ENCODE peak calls at places on chromosomes 5 and 9, in four cellular contexts. Z is endodermal cell, O is upper lobe of left lung, S is MCF 10A. H is an unnamed sample.

GRCh38 chr9:33263131-33263935 is 1.2 kb downstream of the BAG1 start:
- DNase-seq in S (peak), Z (peak), O (no peak), H (no peak)

GRCh38 chr5:148394587-148395019 is 10.8 kb downstream of the FBXO38 start:
- DNase-seq in O (no peak), S (no peak), Z (no peak), H (no peak)

GRCh38 chr5:177462021-177462670 is 11.3 kb downstream of the DBN1 start:
- DNase-seq in O (peak), S (no peak), Z (no peak), H (no peak)

GRCh38 chr5:40834391-40834848 is 602 bp downstream of the RPL37 start:
- DNase-seq in Z (no peak), O (peak), S (no peak), H (no peak)

GRCh38 chr5:67974054-67974453 is 241.5 kb upstream of the PIK3R1 start:
- DNase-seq in O (no peak), Z (no peak), S (no peak), H (no peak)

GRCh38 chr5:77423022-77423750 is 68.9 kb downstream of the WDR41 start:
- DNase-seq in O (no peak), S (no peak), Z (no peak), H (no peak)

GRCh38 chr9:86183225-86183808 is 76.1 kb downstream of the C9orf153 start:
- DNase-seq in O (no peak), Z (no peak), S (no peak), H (no peak)

GRCh38 chr5:35138232-35138631 is 90.5 kb upstream of the AGXT2 start:
- DNase-seq in Z (no peak), S (no peak), O (no peak), H (no peak)

GRCh38 chr9:132333556-132333955 is 21.2 kb downstream of the SETX start:
- DNase-seq in Z (no peak), O (no peak), S (no peak), H (no peak)

GRCh38 chr5:50547303-50547702 is 106.2 kb upstream of the EMB start:
- DNase-seq in Z (no peak), S (no peak), O (no peak), H (no peak)

GRCh38 chr9:106432631-106433030 is 430.3 kb upstream of the ZNF462 start:
- DNase-seq in S (peak), Z (no peak), O (no peak), H (no peak)
- TF ChIP-seq CTCF in S (no peak), Z (no peak), O (no peak), H (no peak)

GRCh38 chr5:125424851-125425250 is 678.4 kb upstream of the ZNF608 start:
- DNase-seq in O (no peak), Z (no peak), S (no peak), H (no peak)
- TF ChIP-seq CTCF in O (no peak), Z (no peak), S (no peak), H (no peak)

DNA sequence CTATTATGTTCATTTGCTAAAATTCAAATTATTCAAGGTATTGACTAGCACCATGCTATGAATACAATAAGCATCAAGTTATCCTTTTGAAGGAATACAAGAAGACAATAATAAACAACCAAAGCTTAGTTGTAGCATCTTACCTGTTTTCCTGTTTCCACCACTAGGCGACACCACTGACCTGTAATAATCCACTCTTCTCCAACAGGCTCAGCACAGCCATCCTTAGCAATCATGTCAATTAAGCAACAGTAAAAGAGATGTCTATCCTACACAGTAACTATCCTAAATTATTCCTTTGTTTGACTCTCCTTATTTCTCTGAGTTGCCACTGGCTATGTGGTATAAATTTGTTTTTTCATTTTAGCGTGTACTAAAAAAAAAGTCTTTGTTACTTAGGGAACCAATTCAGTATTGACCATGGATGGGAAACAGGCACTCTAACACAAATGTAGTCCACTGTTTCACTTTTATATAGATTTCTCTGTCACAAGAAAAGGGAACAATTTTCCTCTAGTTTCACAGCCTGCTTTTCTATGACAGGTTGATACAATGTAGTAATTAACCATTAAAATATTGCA is 46.2 kb downstream of the PCA3 start:
- DNase-seq in O (peak), Z (peak), S (peak), H (no peak)
- TF ChIP-seq CTCF in O (no peak), Z (peak), S (peak), H (peak)

GRCh38 chr5:43104102-43104501 is 16.6 kb upstream of the ZNF131 start:
- DNase-seq in O (no peak), S (no peak), Z (no peak), H (no peak)
- TF ChIP-seq CTCF in O (no peak), S (no peak), Z (no peak), H (no peak)

DNA sequence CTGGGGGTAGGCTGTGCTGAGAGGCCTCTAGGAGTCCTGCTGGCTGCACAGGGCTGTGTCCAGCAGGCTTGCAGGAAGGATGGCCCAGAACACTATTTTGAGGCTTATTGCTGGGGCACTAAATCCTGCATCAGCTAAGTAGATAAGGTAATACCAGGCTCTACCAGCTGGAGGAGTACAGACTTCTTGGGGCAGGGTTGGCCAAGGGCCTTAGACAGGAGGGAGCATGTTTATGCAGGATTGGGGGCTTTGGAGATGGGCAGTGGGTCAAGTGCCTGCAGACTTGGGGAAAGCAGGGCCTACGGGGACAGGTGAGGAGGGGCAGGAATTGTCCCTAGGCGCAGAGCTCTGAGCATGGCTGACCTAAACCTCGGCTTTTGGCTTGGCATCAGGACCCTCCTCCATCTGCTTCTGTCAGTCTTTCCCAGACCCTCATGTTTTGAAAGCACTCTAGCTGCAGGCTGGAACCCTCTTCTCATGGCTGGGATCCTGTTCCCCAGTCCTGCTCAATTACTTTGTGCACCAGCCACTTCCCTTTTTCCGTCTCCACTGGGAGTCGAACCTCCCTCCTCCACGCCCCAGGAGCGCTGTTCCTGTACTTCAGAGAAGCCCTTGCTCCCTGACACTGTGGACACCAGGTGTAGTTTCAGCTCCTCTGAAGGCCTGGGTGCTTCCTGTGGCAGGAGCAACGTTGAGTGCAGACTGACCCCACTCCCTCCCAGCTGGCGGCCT is 61.0 kb upstream of the SPTLC1 start:
- DNase-seq in Z (peak), O (no peak), S (no peak), H (no peak)
- TF ChIP-seq CTCF in Z (peak), O (no peak), S (peak), H (peak)

GRCh38 chr5:138575194-138576015 is at the start of gene HSPA9:
- DNase-seq in O (peak), S (peak), Z (peak), H (peak)
- TF ChIP-seq CTCF in O (no peak), S (no peak), Z (peak), H (peak)

DNA sequence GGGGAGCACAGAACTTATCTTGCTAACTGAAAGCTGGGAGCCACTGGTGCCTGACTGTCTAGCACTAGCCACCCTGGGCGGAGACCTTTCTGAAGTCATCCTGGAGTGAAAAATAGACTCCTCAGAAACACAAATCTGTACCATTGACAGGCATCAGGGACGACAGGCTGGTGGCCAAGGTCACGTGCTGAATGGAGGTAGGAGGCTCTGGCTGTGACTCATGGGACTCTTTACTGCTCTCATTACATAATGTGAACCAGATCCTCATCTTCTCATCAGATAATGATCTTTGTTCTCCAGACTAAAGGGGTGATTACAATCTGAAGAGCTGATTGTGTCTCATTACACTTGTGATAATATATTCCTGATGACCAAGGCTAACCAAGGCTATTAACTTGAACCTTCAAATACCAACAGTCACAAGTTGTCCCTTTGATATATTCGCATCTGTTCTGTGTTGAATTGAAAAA is 91.8 kb downstream of the SEMA5A start:
- DNase-seq in S (peak), Z (no peak), O (no peak), H (no peak)
- TF ChIP-seq CTCF in S (no peak), Z (no peak), O (no peak), H (no peak)

GRCh38 chr5:62341783-62342475 is 35.9 kb downstream of the KIF2A start:
- DNase-seq in O (no peak), S (no peak), Z (no peak), H (no peak)

GRCh38 chr5:62343428-62343827 is 37.4 kb downstream of the KIF2A start:
- DNase-seq in O (no peak), Z (no peak), S (no peak), H (no peak)

GRCh38 chr5:62342476-62342837 is 36.5 kb downstream of the KIF2A start:
- DNase-seq in S (no peak), O (no peak), Z (no peak), H (no peak)

GRCh38 chr5:62340979-62341378 is 35.0 kb downstream of the KIF2A start:
- DNase-seq in O (no peak), S (no peak), Z (no peak), H (no peak)

DNA sequence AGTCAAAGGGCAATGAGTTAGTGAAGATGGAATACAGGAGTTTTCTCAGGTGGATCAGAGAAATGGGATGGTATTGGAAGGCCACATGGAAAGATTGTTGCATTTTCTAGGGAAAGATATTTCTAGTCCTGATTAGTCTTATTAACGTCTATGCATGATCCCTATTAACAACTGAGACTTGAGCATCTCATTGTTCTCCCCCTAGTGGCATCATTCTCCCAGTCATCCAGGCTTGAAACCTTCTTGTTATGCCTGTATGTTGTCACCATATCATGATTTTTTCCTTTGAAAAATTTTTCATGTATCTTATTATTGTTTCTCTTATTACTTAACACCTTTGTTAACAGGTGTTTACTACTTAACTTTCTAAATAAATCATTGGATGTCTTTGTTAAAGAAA is 34.4 kb downstream of the KIF2A start:
- DNase-seq in Z (no peak), O (no peak), S (peak), H (no peak)
- TF ChIP-seq CTCF in Z (peak), O (no peak), S (peak), H (peak)

H was measured in type B pancreatic cell.